ENCODE peak calls at places on chromosome 9, in nine cellular contexts. L is heart right ventricle, Q is breast epithelium, N is left ventricle myocardium inferior, J is cardiac muscle cell, A is thyroid gland, W is right lobe of liver, S is pancreas, V is transverse colon. R is an unnamed sample.

GRCh38 chr9:84573098-84573497 is 96.4 kb upstream of the NTRK2 start:
- DNase-seq in L (no peak), Q (no peak), N (no peak), J (no peak), A (no peak), W (no peak), S (no peak), V (no peak), R (no peak)

GRCh38 chr9:35599763-35600604 is 5.1 kb upstream of the TESK1 start:
- DNase-seq in L (no peak), Q (no peak), N (no peak), J (no peak), A (no peak), W (no peak), S (no peak), V (no peak), R (no peak)

GRCh38 chr9:69223605-69224004 is 49.5 kb downstream of the TJP2 start:
- DNase-seq in L (no peak), Q (no peak), N (no peak), J (peak; percentile 69), A (peak; percentile 82), W (no peak), S (no peak), V (no peak), R (no peak)

GRCh38 chr9:36897019-36897418 is 137.0 kb downstream of the PAX5 start:
- DNase-seq in L (no peak), Q (no peak), N (no peak), J (no peak), A (no peak), W (peak; percentile 32), S (no peak), V (no peak), R (no peak)

GRCh38 chr9:136619742-136620440 is 42.8 kb upstream of the EGFL7 start:
- DNase-seq in L (peak; percentile 54), Q (peak; percentile 42), N (peak; percentile 67), J (no peak), A (peak; percentile 39), W (peak; percentile 98), S (no peak), V (peak; percentile 70), R (peak; percentile 47)

GRCh38 chr9:113636165-113636564 is 172.6 kb downstream of the RGS3 start:
- DNase-seq in L (no peak), Q (no peak), N (no peak), J (no peak), A (no peak), W (peak; percentile 23), S (no peak), V (no peak), R (no peak)

GRCh38 chr9:105065119-105066088 is 137.4 kb upstream of the ABCA1 start:
- DNase-seq in L (no peak), Q (no peak), N (no peak), J (no peak), A (no peak), W (no peak), S (peak; percentile 50), V (no peak), R (peak; percentile 30)

GRCh38 chr9:28956111-28956880 is 1383.0 kb upstream of the C9orf72 start:
- DNase-seq in L (no peak), Q (no peak), N (no peak), J (no peak), A (no peak), W (no peak), S (no peak), V (no peak), R (no peak)

DNA sequence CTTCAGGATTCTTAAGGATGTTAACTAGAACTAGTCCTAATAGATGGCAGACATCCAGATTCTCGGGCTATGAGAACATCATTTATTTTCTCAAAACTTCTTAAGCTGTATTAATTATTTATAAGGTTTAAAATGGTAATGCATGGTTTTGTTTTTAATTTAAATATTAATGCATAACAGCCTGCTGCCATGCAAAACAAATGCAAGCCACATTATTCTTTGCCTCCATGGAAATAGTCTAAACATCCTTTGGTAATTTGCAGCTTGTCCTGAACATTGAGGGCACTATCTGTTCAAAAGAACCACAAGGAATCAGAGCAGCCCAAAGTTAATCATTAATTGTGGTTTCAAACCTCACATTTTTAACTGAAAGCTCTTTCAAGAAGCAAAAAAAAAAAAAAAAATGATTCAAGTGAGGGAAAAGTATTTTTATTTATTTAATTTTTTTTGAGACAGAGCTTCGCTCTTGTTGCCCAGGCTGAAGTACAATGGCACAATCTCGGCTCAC is 95.0 kb downstream of the TTC39B start:
- DNase-seq in L (no peak), Q (no peak), N (no peak), J (no peak), A (no peak), W (no peak), S (no peak), V (no peak), R (no peak)
- H3K27ac ChIP-seq in L (peak overlapping the region; percentile 22), Q (peak overlapping the region; percentile 36), N (peak overlapping the region; percentile 25), J (no peak overlapping the region), A (peak overlapping the region; percentile 57), W (peak overlapping the region; percentile 1), S (no peak overlapping the region), V (no peak overlapping the region), R (no peak overlapping the region)

GRCh38 chr9:97413462-97413861 is 1.6 kb downstream of the TDRD7 start:
- DNase-seq in L (no peak), Q (no peak), N (no peak), J (no peak), A (no peak), W (no peak), S (no peak), V (no peak), R (no peak)
- H3K4me3 ChIP-seq in L (peak overlapping the region; percentile 97), Q (no peak overlapping the region), N (peak overlapping the region; percentile 96), J (no peak overlapping the region), A (no peak overlapping the region), W (no peak overlapping the region), S (no peak overlapping the region), V (no peak overlapping the region), R (no peak overlapping the region)

DNA sequence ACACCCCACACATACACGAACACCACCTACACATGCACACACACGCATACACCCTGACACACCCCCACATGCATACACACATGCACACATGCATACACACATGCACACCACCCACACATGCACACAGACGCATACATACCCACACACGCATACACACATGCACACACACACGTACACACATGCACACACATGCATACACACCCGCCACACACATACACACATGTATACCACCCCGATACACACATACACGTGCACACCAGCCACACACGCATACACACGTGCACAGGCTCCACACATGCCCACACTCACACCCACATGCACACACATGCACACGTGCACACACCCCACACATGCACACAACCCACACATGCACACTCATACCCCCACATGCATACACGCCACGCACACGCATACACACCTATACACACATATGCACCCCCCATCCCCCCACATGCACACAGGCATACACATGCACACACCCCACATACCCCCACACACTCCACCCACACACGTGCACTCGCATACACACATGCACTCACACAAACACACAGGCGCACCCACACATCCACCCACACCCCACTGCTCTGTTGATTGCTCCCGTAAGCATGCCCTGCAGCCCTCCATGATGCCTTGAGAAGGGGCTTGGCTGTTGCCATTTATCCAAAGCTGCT is 119.3 kb downstream of the COL5A1 start:
- DNase-seq in L (no peak), Q (no peak), N (no peak), J (no peak), A (no peak), W (no peak), S (no peak), V (no peak), R (no peak)
- H3K36me3 ChIP-seq in L (peaks cover 26% of the 10 kb centered on the region), Q (no peaks in the 10 kb centered on the region), N (peaks cover 6% of the 10 kb centered on the region), J (no peaks in the 10 kb centered on the region), A (no peaks in the 10 kb centered on the region), W (no peaks in the 10 kb centered on the region), S (no peaks in the 10 kb centered on the region), V (no peaks in the 10 kb centered on the region), R (no peaks in the 10 kb centered on the region)

GRCh38 chr9:4620046-4620765 is 41.9 kb upstream of the PLPP6 start:
- DNase-seq in L (no peak), Q (no peak), N (no peak), J (no peak), A (no peak), W (no peak), S (no peak), V (no peak), R (no peak)

GRCh38 chr9:4615778-4616177 is 46.3 kb upstream of the PLPP6 start:
- DNase-seq in L (no peak), Q (no peak), N (no peak), J (no peak), A (no peak), W (no peak), S (no peak), V (no peak), R (no peak)

GRCh38 chr9:4620881-4621555 is 41.1 kb upstream of the PLPP6 start:
- DNase-seq in L (no peak), Q (no peak), N (no peak), J (no peak), A (no peak), W (no peak), S (no peak), V (no peak), R (no peak)

GRCh38 chr9:4617752-4618151 is 44.3 kb upstream of the PLPP6 start:
- DNase-seq in L (no peak), Q (no peak), N (no peak), J (no peak), A (no peak), W (no peak), S (no peak), V (no peak), R (no peak)

GRCh38 chr9:4618700-4619099 is 43.4 kb upstream of the PLPP6 start:
- DNase-seq in L (no peak), Q (no peak), N (no peak), J (no peak), A (no peak), W (no peak), S (no peak), V (no peak), R (no peak)
- H3K27ac ChIP-seq in L (no peak overlapping the region), Q (no peak overlapping the region), N (no peak overlapping the region), J (no peak overlapping the region), A (no peak overlapping the region), W (no peak overlapping the region), S (no peak overlapping the region), V (no peak overlapping the region), R (no peak overlapping the region)

GRCh38 chr9:122835313-122835731 is 6.9 kb upstream of the PDCL start:
- DNase-seq in L (no peak), Q (no peak), N (no peak), J (peak; percentile 22), A (no peak), W (no peak), S (no peak), V (no peak), R (no peak)
- H3K4me3 ChIP-seq in L (no peak overlapping the region), Q (no peak overlapping the region), N (no peak overlapping the region), J (no peak overlapping the region), A (no peak overlapping the region), W (no peak overlapping the region), S (no peak overlapping the region), V (no peak overlapping the region), R (no peak overlapping the region)